ENCODE peak calls at places on chromosomes 16 and 17, in ten cellular contexts. N is NCI-H1930, D is lung, Z is GM10248, W is Calu3, B is right atrium auricular region, T is GM19239, U is Ammon's horn, Q is T-helper 9 cell, X is cardiac fibroblast. K is an unnamed sample.

GRCh38 chr16:72961863-72962262 is 86.1 kb downstream of the ZFHX3 start:
- DNase-seq in N (no peak), D (no peak), Z (no peak), W (no peak), B (no peak), T (no peak), U (no peak), Q (no peak), X (no peak), K (no peak)

GRCh38 chr16:2026461-2027023 is at the start of gene NHERF2:
- DNase-seq in N (no peak), D (no peak), Z (no peak), W (no peak), B (no peak), T (no peak), U (no peak), Q (peak; percentile 38), X (no peak), K (no peak)

GRCh38 chr17:58265902-58266875 is 14.5 kb downstream of the MPO start:
- DNase-seq in N (no peak), D (no peak), Z (no peak), W (no peak), B (peak; percentile 9), T (no peak), U (no peak), Q (no peak), X (no peak), K (no peak)

GRCh38 chr17:1928976-1929375 is 96.2 kb downstream of the RTN4RL1 start:
- DNase-seq in N (no peak), D (no peak), Z (no peak), W (no peak), B (peak; percentile 61), T (no peak), U (peak; percentile 65), Q (no peak), X (no peak), K (peak; percentile 79)

GRCh38 chr17:35407531-35407930 is 24.8 kb downstream of the SLFN12 start:
- DNase-seq in N (no peak), D (no peak), Z (no peak), W (no peak), B (no peak), T (no peak), U (no peak), Q (no peak), X (no peak), K (no peak)

GRCh38 chr17:79844869-79845600 is 5.8 kb upstream of the CBX4 start:
- DNase-seq in N (peak; percentile 54), D (no peak), Z (peak; percentile 85), W (peak; percentile 70), B (no peak), T (peak; percentile 83), U (peak; percentile 54), Q (peak; percentile 43), X (peak; percentile 21), K (peak; percentile 84)

GRCh38 chr16:87836844-87837581 is 32.3 kb downstream of the SLC7A5 start:
- DNase-seq in N (no peak), D (no peak), Z (no peak), W (no peak), B (peak; percentile 83), T (no peak), U (peak; percentile 65), Q (no peak), X (peak; percentile 29), K (peak; percentile 80)

GRCh38 chr17:79024901-79025737 is 1.1 kb downstream of the C1QTNF1 start:
- DNase-seq in N (no peak), D (no peak), Z (no peak), W (no peak), B (no peak), T (no peak), U (no peak), Q (no peak), X (peak; percentile 50), K (peak; percentile 89)

GRCh38 chr17:66791337-66791736 is 43.6 kb upstream of the CACNG5 start:
- DNase-seq in N (no peak), D (no peak), Z (no peak), W (no peak), B (no peak), T (no peak), U (peak; percentile 72), Q (no peak), X (no peak), K (no peak)

GRCh38 chr16:10931977-10932632 is 10.2 kb downstream of the DEXI start:
- DNase-seq in N (no peak), D (no peak), Z (no peak), W (no peak), B (no peak), T (no peak), U (no peak), Q (no peak), X (no peak), K (no peak)

GRCh38 chr16:29824589-29825144 is 4.4 kb downstream of the MVP start:
- DNase-seq in N (no peak), D (no peak), Z (no peak), W (no peak), B (no peak), T (no peak), U (no peak), Q (no peak), X (peak; percentile 73), K (no peak)

GRCh38 chr17:2710075-2710803 is 1.3 kb downstream of the CLUH start:
- DNase-seq in N (no peak), D (no peak), Z (no peak), W (no peak), B (no peak), T (no peak), U (no peak), Q (no peak), X (no peak), K (no peak)

GRCh38 chr16:4746991-4747574 is 12.7 kb downstream of the DNAAF8 start:
- DNase-seq in N (no peak), D (no peak), Z (no peak), W (no peak), B (no peak), T (no peak), U (peak; percentile 26), Q (no peak), X (no peak), K (no peak)

GRCh38 chr17:74957935-74958549 is 14.5 kb downstream of the HID1 start:
- DNase-seq in N (peak; percentile 8), D (peak; percentile 73), Z (peak; percentile 86), W (peak; percentile 91), B (peak; percentile 77), T (peak; percentile 82), U (peak; percentile 60), Q (peak; percentile 79), X (peak; percentile 57), K (peak; percentile 86)

GRCh38 chr16:1022466-1022865 is 40.9 kb downstream of the SOX8 start:
- DNase-seq in N (no peak), D (no peak), Z (no peak), W (no peak), B (no peak), T (no peak), U (no peak), Q (no peak), X (no peak), K (no peak)

GRCh38 chr17:81365601-81366585 is 29.4 kb upstream of the BAHCC1 start:
- DNase-seq in N (no peak), D (peak; percentile 89), Z (no peak), W (peak; percentile 79), B (no peak), T (no peak), U (no peak), Q (no peak), X (peak; percentile 29), K (no peak)

GRCh38 chr16:89092013-89092412 is 1.6 kb upstream of the ACSF3 start:
- DNase-seq in N (no peak), D (no peak), Z (no peak), W (no peak), B (no peak), T (no peak), U (no peak), Q (no peak), X (no peak), K (peak; percentile 24)

GRCh38 chr16:56910654-56911539 is 21.0 kb upstream of the HERPUD1 start:
- DNase-seq in N (no peak), D (peak; percentile 35), Z (no peak), W (no peak), B (peak; percentile 65), T (no peak), U (peak; percentile 67), Q (no peak), X (peak; percentile 96), K (no peak)

GRCh38 chr17:59004338-59005111 is 102.2 kb downstream of the TRIM37 start:
- DNase-seq in N (peak; percentile 24), D (peak; percentile 50), Z (peak; percentile 57), W (peak; percentile 53), B (peak; percentile 73), T (peak; percentile 36), U (peak; percentile 78), Q (peak; percentile 63), X (peak; percentile 78), K (peak; percentile 39)

GRCh38 chr17:66975614-66976378 is 11.3 kb downstream of the CACNG4 start:
- DNase-seq in N (no peak), D (no peak), Z (peak; percentile 43), W (peak; percentile 77), B (no peak), T (no peak), U (peak; percentile 31), Q (no peak), X (no peak), K (no peak)

GRCh38 chr17:55303008-55303493 is 38.3 kb downstream of the HLF start:
- DNase-seq in N (no peak), D (no peak), Z (no peak), W (no peak), B (no peak), T (no peak), U (no peak), Q (no peak), X (no peak), K (no peak)

GRCh38 chr17:13940858-13941665 is 128.2 kb upstream of the COX10 start:
- DNase-seq in N (no peak), D (no peak), Z (no peak), W (no peak), B (no peak), T (no peak), U (no peak), Q (no peak), X (peak; percentile 66), K (no peak)

GRCh38 chr17:72523491-72523890 is 402.7 kb downstream of the SOX9 start:
- DNase-seq in N (no peak), D (no peak), Z (no peak), W (no peak), B (no peak), T (no peak), U (no peak), Q (no peak), X (no peak), K (no peak)

GRCh38 chr16:85524630-85525463 is 88.3 kb upstream of the GSE1 start:
- DNase-seq in N (no peak), D (peak; percentile 76), Z (no peak), W (peak; percentile 65), B (peak; percentile 78), T (no peak), U (peak; percentile 57), Q (no peak), X (peak; percentile 9), K (peak; percentile 52)

GRCh38 chr17:40354191-40355122 is 10.1 kb downstream of the GJD3 start:
- DNase-seq in N (no peak), D (no peak), Z (no peak), W (no peak), B (no peak), T (no peak), U (no peak), Q (no peak), X (no peak), K (no peak)

GRCh38 chr17:70137451-70138230 is 31.7 kb upstream of the KCNJ2 start:
- DNase-seq in N (no peak), D (peak; percentile 54), Z (peak; percentile 75), W (no peak), B (peak; percentile 82), T (peak; percentile 44), U (peak; percentile 79), Q (no peak), X (peak; percentile 95), K (peak; percentile 53)

GRCh38 chr17:68533887-68534700 is 21.9 kb downstream of the PRKAR1A start:
- DNase-seq in N (no peak), D (no peak), Z (no peak), W (no peak), B (no peak), T (no peak), U (no peak), Q (no peak), X (peak; percentile 59), K (no peak)

GRCh38 chr17:26766743-26767142 is 527.2 kb upstream of the WSB1 start:
- DNase-seq in N (no peak), D (no peak), Z (no peak), W (no peak), B (no peak), T (no peak), U (no peak), Q (no peak), X (no peak), K (no peak)